ENCODE peak calls at places on chromosomes 1 and 21, in seven cellular contexts. A, W, C, E, K, G and Y are unnamed samples.

GRCh38 chr1:209805341-209805781 is 581 bp downstream of the IRF6 start:
- DNase-seq in A (no peak), W (peak; percentile 73), C (no peak), E (no peak), K (no peak), G (peak; percentile 39), Y (no peak)

GRCh38 chr1:204258213-204259115 is 44.7 kb upstream of the GOLT1A start:
- DNase-seq in A (no peak), W (peak; percentile 86), C (peak; percentile 8), E (peak; percentile 60), K (no peak), G (peak; percentile 83), Y (no peak)

GRCh38 chr1:26234644-26235384 is 814 bp downstream of the CEP85 start:
- DNase-seq in A (no peak), W (no peak), C (no peak), E (peak; percentile 20), K (no peak), G (peak; percentile 85), Y (no peak)

GRCh38 chr1:9181176-9181906 is 52.4 kb upstream of the GPR157 start:
- DNase-seq in A (no peak), W (peak; percentile 84), C (peak; percentile 77), E (no peak), K (peak; percentile 55), G (peak; percentile 83), Y (peak; percentile 86)

GRCh38 chr1:1254667-1254998 is 8.1 kb upstream of the C1QTNF12 start:
- DNase-seq in A (no peak), W (no peak), C (no peak), E (no peak), K (no peak), G (no peak), Y (no peak)

GRCh38 chr1:25027876-25028586 is 98.0 kb upstream of the RUNX3 start:
- DNase-seq in A (no peak), W (no peak), C (no peak), E (no peak), K (no peak), G (no peak), Y (no peak)

GRCh38 chr1:5685446-5686040 is 306.7 kb downstream of the NPHP4 start:
- DNase-seq in A (no peak), W (no peak), C (no peak), E (no peak), K (no peak), G (no peak), Y (no peak)

GRCh38 chr1:203038217-203038741 is 12.0 kb downstream of the PPFIA4 start:
- DNase-seq in A (peak; percentile 67), W (peak; percentile 16), C (no peak), E (no peak), K (no peak), G (no peak), Y (no peak)

GRCh38 chr21:28257276-28257675 is 735.4 kb downstream of the LTN1 start:
- DNase-seq in A (no peak), W (no peak), C (no peak), E (no peak), K (no peak), G (no peak), Y (no peak)